ENCODE peak calls at places on chromosomes 6 and 20, in seven cellular contexts. F is neural progenitor cell; C is PC-3; P is astrocyte of the cerebellum; N is RWPE1; E is non-pigmented ciliary epithelial cell; X is effector CD4-positive, alpha-beta T cell. I is an unnamed sample.

GRCh38 chr6:119322715-119323350 is 26.7 kb downstream of the MAN1A1 start:
- DNase-seq in F (no peak), C (no peak), P (no peak), N (no peak), E (no peak), X (peak; percentile 16), I (no peak)

GRCh38 chr6:154981071-154981373 is 14.1 kb upstream of the TIAM2 start:
- DNase-seq in F (no peak), C (no peak), P (no peak), N (no peak), E (no peak), X (no peak), I (no peak)

GRCh38 chr20:46348972-46349741 is 40.9 kb upstream of the CDH22 start:
- DNase-seq in F (peak; percentile 90), C (peak; percentile 47), P (no peak), N (peak; percentile 83), E (no peak), X (peak; percentile 43), I (peak; percentile 69)

GRCh38 chr20:58374906-58375760 is 13.9 kb upstream of the VAPB start:
- DNase-seq in F (peak; percentile 81), C (no peak), P (peak; percentile 47), N (no peak), E (no peak), X (no peak), I (no peak)

GRCh38 chr20:40691566-40692239 is 2.7 kb upstream of the MAFB start:
- DNase-seq in F (peak; percentile 47), C (no peak), P (no peak), N (no peak), E (no peak), X (no peak), I (no peak)

GRCh38 chr6:71592641-71593040 is 293.7 kb upstream of the RIMS1 start:
- DNase-seq in F (no peak), C (no peak), P (no peak), N (no peak), E (no peak), X (no peak), I (no peak)

GRCh38 chr20:6061544-6061943 is 7.7 kb upstream of the LRRN4 start:
- DNase-seq in F (no peak), C (no peak), P (no peak), N (no peak), E (no peak), X (no peak), I (no peak)

GRCh38 chr6:710601-711571 is 17.9 kb upstream of the EXOC2 start:
- DNase-seq in F (peak; percentile 72), C (peak; percentile 54), P (peak; percentile 26), N (peak; percentile 26), E (no peak), X (peak; percentile 15), I (peak; percentile 46)

GRCh38 chr20:13690948-13691347 is 52.2 kb upstream of the TASP1 start:
- DNase-seq in F (no peak), C (no peak), P (no peak), N (no peak), E (no peak), X (no peak), I (no peak)

GRCh38 chr6:36252005-36252404 is 17.9 kb upstream of the PNPLA1 start:
- DNase-seq in F (no peak), C (no peak), P (no peak), N (no peak), E (no peak), X (no peak), I (no peak)

GRCh38 chr20:45115386-45115774 is 406 bp upstream of the WFDC5 start:
- DNase-seq in F (no peak), C (no peak), P (no peak), N (no peak), E (no peak), X (no peak), I (no peak)

GRCh38 chr6:29516108-29516507 is 28.4 kb upstream of the MAS1L start:
- DNase-seq in F (no peak), C (peak; percentile 84), P (peak; percentile 34), N (peak; percentile 52), E (peak; percentile 15), X (no peak), I (peak; percentile 61)

I was measured in SK-MEL-5.